ENCODE peak calls at places on chromosomes 2 and 18, in four cellular contexts. J, O, N and Q are unnamed samples.

GRCh38 chr2:119196301-119197124 is 27.1 kb upstream of the STEAP3 start:
- DNase-seq in J (no peak), O (no peak), N (peak), Q (peak)

GRCh38 chr2:176109226-176109954 is 2.3 kb downstream of the HOXD11 start:
- DNase-seq in N (no peak), O (no peak), J (no peak), Q (no peak)

GRCh38 chr2:241852116-241852980 is 6.3 kb downstream of the PDCD1 start:
- DNase-seq in N (no peak), O (no peak), J (no peak), Q (no peak)

GRCh38 chr2:137881711-137882110 is 82.6 kb upstream of the HNMT start:
- DNase-seq in N (no peak), J (no peak), O (no peak), Q (no peak)

GRCh38 chr2:217683096-217683870 is 319.5 kb downstream of the TNS1 start:
- DNase-seq in J (no peak), N (no peak), O (no peak), Q (no peak)

GRCh38 chr18:22026889-22027288 is 142.5 kb upstream of the GATA6 start:
- DNase-seq in J (no peak), O (no peak), N (no peak), Q (no peak)

GRCh38 chr2:227717687-227718567 is at the start of gene SLC19A3:
- DNase-seq in N (peak), J (peak), O (no peak), Q (peak)

GRCh38 chr2:46849741-46850474 is 65.7 kb downstream of the MCFD2 start:
- DNase-seq in O (no peak), J (no peak), N (no peak), Q (no peak)

GRCh38 chr18:48825101-48825745 is 125.5 kb downstream of the SMAD7 start:
- DNase-seq in N (no peak), O (no peak), J (no peak), Q (no peak)

GRCh38 chr2:177340158-177340557 is 52.4 kb upstream of the AGPS start:
- DNase-seq in J (no peak), N (no peak), O (no peak), Q (no peak)

GRCh38 chr2:165149439-165149838 is 54.4 kb downstream of the SCN3A start:
- DNase-seq in J (no peak), N (no peak), O (no peak), Q (no peak)

GRCh38 chr2:127400897-127401756 is 13.4 kb upstream of the MAP3K2 start:
- DNase-seq in N (no peak), J (peak), O (no peak), Q (peak)

GRCh38 chr2:156430978-156431358 is 5.2 kb upstream of the GPD2 start:
- DNase-seq in N (no peak), J (peak), O (no peak), Q (no peak)

GRCh38 chr2:73979686-73980085 is 5.0 kb upstream of the TET3 start:
- DNase-seq in J (no peak), O (no peak), N (no peak), Q (peak)

GRCh38 chr2:41321341-41321740 is 726.5 kb upstream of the PKDCC start:
- DNase-seq in J (no peak), N (no peak), O (no peak), Q (peak)

GRCh38 chr2:219073413-219074129 is 12.8 kb upstream of the IHH start:
- DNase-seq in J (peak), O (peak), N (peak), Q (no peak)

GRCh38 chr2:121360566-121361300 is 75.7 kb upstream of the TFCP2L1 start:
- DNase-seq in N (no peak), J (peak), O (no peak), Q (peak)

GRCh38 chr2:95075440-95075885 is 46.1 kb downstream of the MRPS5 start:
- DNase-seq in J (no peak), N (no peak), O (no peak), Q (no peak)

GRCh38 chr18:48732767-48733424 is 194.1 kb downstream of the CTIF start:
- DNase-seq in O (no peak), J (no peak), N (no peak), Q (peak)

GRCh38 chr2:216450784-216451183 is 38.5 kb downstream of the SMARCAL1 start:
- DNase-seq in O (no peak), J (no peak), N (no peak), Q (no peak)

GRCh38 chr18:25370391-25370790 is 18.4 kb upstream of the ZNF521 start:
- DNase-seq in N (no peak), O (no peak), J (no peak), Q (no peak)

GRCh38 chr2:152097291-152098032 is 1.4 kb downstream of the CACNB4 start:
- DNase-seq in O (no peak), J (peak), N (peak), Q (peak)

GRCh38 chr2:67836861-67837260 is 225.9 kb downstream of the C1D start:
- DNase-seq in N (no peak), O (no peak), J (no peak), Q (no peak)

GRCh38 chr18:38023871-38024270 is 458.3 kb upstream of the CELF4 start:
- DNase-seq in O (no peak), J (no peak), N (no peak), Q (no peak)

GRCh38 chr2:129738799-129739198 is 240.7 kb upstream of the RAB6C start:
- DNase-seq in J (no peak), N (no peak), O (no peak), Q (no peak)

GRCh38 chr2:204900910-204901309 is 355.6 kb downstream of the PARD3B start:
- DNase-seq in N (no peak), J (no peak), O (no peak), Q (no peak)

GRCh38 chr18:54125429-54125828 is 99.0 kb downstream of the MBD2 start:
- DNase-seq in O (peak), J (no peak), N (no peak), Q (no peak)

GRCh38 chr18:54130631-54131030 is 93.8 kb downstream of the MBD2 start:
- DNase-seq in O (no peak), J (no peak), N (peak), Q (no peak)

GRCh38 chr18:54129448-54130134 is 94.9 kb downstream of the MBD2 start:
- DNase-seq in J (no peak), N (no peak), O (peak), Q (no peak)

GRCh38 chr18:54130177-54130576 is 94.3 kb downstream of the MBD2 start:
- DNase-seq in N (no peak), J (no peak), O (no peak), Q (no peak)

GRCh38 chr18:54127759-54128378 is 96.6 kb downstream of the MBD2 start:
- DNase-seq in J (peak), O (peak), N (peak), Q (no peak)
- TF ChIP-seq CTCF in J (peak), O (peak), N (peak), Q (peak)

DNA sequence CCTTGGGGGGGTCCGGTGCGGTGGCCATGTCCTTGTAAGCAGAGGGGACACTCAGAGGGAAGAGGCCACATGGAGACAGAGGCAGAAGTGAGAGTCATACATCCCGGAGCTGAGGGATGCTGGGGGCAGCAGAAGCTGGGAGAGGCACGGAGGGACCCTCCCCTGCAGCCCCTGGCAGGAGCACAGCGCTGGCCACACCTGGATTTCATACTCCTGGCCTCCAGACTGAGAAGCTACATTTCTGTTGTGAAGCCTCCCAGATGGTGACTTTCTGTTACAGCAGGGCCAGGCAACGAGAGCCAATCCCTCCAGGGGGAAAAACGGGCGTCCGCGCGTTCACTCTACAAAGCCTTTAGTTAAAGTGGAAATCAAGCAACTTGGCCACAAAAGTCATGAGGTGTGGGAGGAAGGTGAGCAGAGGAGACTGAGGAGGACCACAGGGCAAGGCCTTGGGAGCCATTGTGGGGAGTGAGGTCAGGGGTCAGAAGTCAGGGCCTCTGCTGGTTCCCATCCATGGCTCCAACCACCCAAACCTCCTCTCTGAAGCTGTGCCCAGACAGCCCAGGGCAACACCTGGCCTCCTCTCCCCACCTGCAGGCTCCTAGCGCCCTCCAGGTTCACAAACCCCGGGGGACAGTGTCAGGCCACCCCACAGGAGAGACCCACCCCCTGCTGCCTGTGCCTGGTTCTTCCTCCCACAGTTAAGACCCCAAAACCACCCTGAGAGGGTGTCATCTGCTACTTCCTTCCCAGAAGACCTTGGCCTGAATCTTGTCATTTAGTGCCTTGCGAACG is 4.5 kb upstream of the MBP start:
- DNase-seq in J (no peak), N (no peak), O (no peak), Q (no peak)
- H3K27ac ChIP-seq in J (no peak), N (no peak), O (no peak), Q (no peak)

DNA sequence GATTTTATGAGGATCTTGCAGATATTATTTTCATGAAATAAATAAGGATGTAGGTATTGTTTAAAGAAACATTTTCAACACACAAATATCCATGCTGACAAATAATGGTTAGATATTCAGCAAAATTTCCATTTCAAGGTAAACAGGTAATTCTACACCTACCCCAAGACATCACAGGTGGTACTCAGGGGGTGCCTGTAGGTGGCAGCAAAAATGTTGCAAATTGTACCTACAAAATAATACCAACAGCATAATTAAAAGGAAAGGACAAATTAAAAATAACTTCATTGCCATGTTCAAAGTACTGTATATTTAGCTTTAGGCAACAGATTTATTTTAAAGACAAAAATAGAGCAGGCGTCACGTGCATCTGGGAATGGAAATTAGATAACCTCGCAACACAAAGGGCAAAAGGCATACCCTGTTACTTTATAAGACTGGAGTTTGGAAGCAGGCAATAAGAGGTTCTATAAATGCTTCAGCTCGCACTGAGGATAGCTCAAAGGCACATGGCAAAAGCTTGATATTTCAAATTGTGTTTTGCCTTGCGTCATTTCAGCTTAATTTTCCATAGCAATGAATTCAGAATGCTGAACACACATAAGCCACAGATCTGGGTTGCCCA is 630.5 kb downstream of the TDRD15 start:
- DNase-seq in J (no peak), O (peak), N (no peak), Q (no peak)
- TF ChIP-seq CTCF in J (no peak), O (peak), N (peak), Q (peak)

GRCh38 chr18:63155910-63156773 is 163.4 kb downstream of the BCL2 start:
- DNase-seq in O (no peak), N (no peak), J (no peak), Q (no peak)
- H3K27ac ChIP-seq in O (no peak), N (no peak), J (no peak), Q (no peak)